ENCODE peak calls at places on chromosomes 3 and 15, in ten cellular contexts. Z is stimulated activated CD4-positive, alpha-beta T cell treated with anti-CD3 and anti-CD28 coated beads, Interleukin-12 subunit alpha, Interleukin-12 subunit beta, amount 100 ng/mL, for 4 hours; Y is AG04450; T is IMR-90; J is EH; K is transverse colon; A is fibroblast of lung; F is T-helper 2 cell; C is dorsolateral prefrontal cortex; Q is anterior cingulate cortex. I is an unnamed sample.

GRCh38 chr3:47365213-47366153 is 15.3 kb upstream of the PTPN23 start:
- DNase-seq in Z (no peak), Y (peak), T (peak), J (peak), K (no peak), A (peak), F (no peak), C (no peak), Q (peak), I (no peak)

GRCh38 chr3:8972614-8973013 is 9.3 kb upstream of the RAD18 start:
- DNase-seq in Z (no peak), Y (no peak), T (peak), J (peak), K (no peak), A (peak), F (no peak), C (no peak), Q (no peak), I (no peak)

GRCh38 chr3:98977520-98977919 is 76.0 kb upstream of the DCBLD2 start:
- DNase-seq in Z (no peak), Y (peak), T (peak), J (peak), K (no peak), A (peak), F (no peak), C (no peak), Q (no peak), I (no peak)

GRCh38 chr3:195079636-195080035 is 191.3 kb downstream of the XXYLT1 start:
- DNase-seq in Z (no peak), Y (no peak), T (peak), J (no peak), K (no peak), A (no peak), F (no peak), C (no peak), Q (no peak), I (no peak)

GRCh38 chr3:38119802-38120689 is 16.9 kb downstream of the ACAA1 start:
- DNase-seq in Z (no peak), Y (no peak), T (no peak), J (no peak), K (no peak), A (no peak), F (no peak), C (peak), Q (no peak), I (no peak)

GRCh38 chr3:151316267-151316991 is at the start of gene GPR87:
- DNase-seq in Z (no peak), Y (no peak), T (peak), J (peak), K (no peak), A (peak), F (no peak), C (no peak), Q (no peak), I (no peak)

GRCh38 chr15:64912379-64912778 is 677 bp downstream of the ANKDD1A start:
- DNase-seq in Z (no peak), Y (no peak), T (no peak), J (no peak), K (no peak), A (no peak), F (no peak), C (no peak), Q (no peak), I (peak)

GRCh38 chr3:10703875-10704274 is 112.2 kb upstream of the SLC6A11 start:
- DNase-seq in Z (no peak), Y (no peak), T (peak), J (peak), K (no peak), A (peak), F (no peak), C (no peak), Q (no peak), I (no peak)

GRCh38 chr3:196268270-196269163 is 19.0 kb downstream of the PCYT1A start:
- DNase-seq in Z (no peak), Y (no peak), T (peak), J (peak), K (no peak), A (peak), F (no peak), C (no peak), Q (peak), I (no peak)

GRCh38 chr15:97654677-97655076 is 305.8 kb upstream of the ARRDC4 start:
- DNase-seq in Z (no peak), Y (no peak), T (no peak), J (no peak), K (no peak), A (no peak), F (no peak), C (no peak), Q (no peak), I (no peak)

GRCh38 chr3:18351069-18351628 is 74.0 kb downstream of the SATB1 start:
- DNase-seq in Z (no peak), Y (no peak), T (no peak), J (no peak), K (no peak), A (no peak), F (no peak), C (no peak), Q (no peak), I (no peak)

GRCh38 chr3:128123231-128123537 is 428 bp downstream of the RUVBL1 start:
- DNase-seq in Z (no peak), Y (no peak), T (no peak), J (no peak), K (no peak), A (no peak), F (no peak), C (no peak), Q (no peak), I (no peak)

GRCh38 chr3:39063143-39063542 is 11.3 kb downstream of the WDR48 start:
- DNase-seq in Z (no peak), Y (no peak), T (no peak), J (no peak), K (no peak), A (no peak), F (no peak), C (no peak), Q (no peak), I (no peak)

GRCh38 chr3:118729546-118729945 is 305.1 kb downstream of the IGSF11 start:
- DNase-seq in Z (no peak), Y (no peak), T (no peak), J (no peak), K (no peak), A (no peak), F (no peak), C (no peak), Q (no peak), I (no peak)

GRCh38 chr3:146136647-146137046 is 24.3 kb downstream of the PLOD2 start:
- DNase-seq in Z (no peak), Y (no peak), T (no peak), J (no peak), K (no peak), A (no peak), F (no peak), C (no peak), Q (no peak), I (no peak)

GRCh38 chr15:99213187-99213811 is 36.1 kb downstream of the TTC23 start:
- DNase-seq in Z (peak), Y (peak), T (peak), J (peak), K (peak), A (peak), F (peak), C (peak), Q (peak), I (no peak)

GRCh38 chr15:68700395-68701123 is 120.1 kb downstream of the ANP32A start:
- DNase-seq in Z (no peak), Y (peak), T (peak), J (peak), K (peak), A (peak), F (no peak), C (peak), Q (peak), I (no peak)

GRCh38 chr3:197397812-197398211 is 99.4 kb upstream of the DLG1 start:
- DNase-seq in Z (no peak), Y (no peak), T (no peak), J (no peak), K (no peak), A (no peak), F (no peak), C (no peak), Q (no peak), I (no peak)

GRCh38 chr3:188947983-188948657 is 223.7 kb upstream of the TPRG1 start:
- DNase-seq in Z (no peak), Y (no peak), T (peak), J (peak), K (peak), A (peak), F (no peak), C (peak), Q (peak), I (no peak)

GRCh38 chr15:67148196-67148701 is 82.8 kb downstream of the SMAD3 start:
- DNase-seq in Z (no peak), Y (no peak), T (peak), J (peak), K (no peak), A (peak), F (no peak), C (no peak), Q (no peak), I (no peak)

GRCh38 chr3:157274644-157275137 is 114.7 kb upstream of the CCNL1 start:
- DNase-seq in Z (no peak), Y (no peak), T (no peak), J (peak), K (no peak), A (no peak), F (no peak), C (no peak), Q (no peak), I (no peak)

GRCh38 chr15:75065851-75066509 is 42.6 kb downstream of the PPCDC start:
- DNase-seq in Z (no peak), Y (no peak), T (no peak), J (peak), K (no peak), A (no peak), F (no peak), C (no peak), Q (no peak), I (no peak)

GRCh38 chr3:12974316-12974715 is 98.9 kb downstream of the IQSEC1 start:
- DNase-seq in Z (no peak), Y (no peak), T (no peak), J (no peak), K (no peak), A (no peak), F (no peak), C (no peak), Q (no peak), I (no peak)

GRCh38 chr3:50405249-50405648 is 45.9 kb upstream of the TMEM115 start:
- DNase-seq in Z (no peak), Y (no peak), T (peak), J (peak), K (no peak), A (peak), F (no peak), C (no peak), Q (no peak), I (no peak)

GRCh38 chr15:38362355-38362754 is 91.6 kb upstream of the FAM98B start:
- DNase-seq in Z (no peak), Y (no peak), T (no peak), J (no peak), K (no peak), A (no peak), F (no peak), C (no peak), Q (no peak), I (no peak)

I was measured in vagina.